ENCODE peak calls at places on chromosomes 1 and 21, in six cellular contexts. O is K562, G is suprapubic skin, K is stomach, R is NB4, B is A549. W is an unnamed sample.

GRCh38 chr1:230155021-230155420 is 88.0 kb downstream of the GALNT2 start:
- DNase-seq in O (no peak), G (no peak), K (no peak), R (no peak), B (no peak), W (peak; percentile 71)

GRCh38 chr1:226411619-226412018 is 3.7 kb upstream of the PARP1 start:
- DNase-seq in O (no peak), G (no peak), K (peak; percentile 68), R (no peak), B (no peak), W (no peak)

GRCh38 chr21:39633770-39634181 is 21.0 kb downstream of the B3GALT5 start:
- DNase-seq in O (no peak), G (no peak), K (no peak), R (no peak), B (peak; percentile 77), W (no peak)

GRCh38 chr1:43834280-43835140 is 99.1 kb upstream of the ARTN start:
- DNase-seq in O (peak; percentile 32), G (no peak), K (no peak), R (peak; percentile 92), B (no peak), W (peak; percentile 41)

GRCh38 chr1:82486969-82487368 is 686.2 kb downstream of the ADGRL2 start:
- DNase-seq in O (no peak), G (no peak), K (no peak), R (no peak), B (no peak), W (no peak)

GRCh38 chr1:99641558-99641957 is 4.4 kb upstream of the PALMD start:
- DNase-seq in O (no peak), G (no peak), K (no peak), R (no peak), B (no peak), W (no peak)

GRCh38 chr1:16162163-16162822 is 6.4 kb upstream of the EPHA2 start:
- DNase-seq in O (peak; percentile 96), G (no peak), K (peak; percentile 71), R (no peak), B (no peak), W (no peak)

GRCh38 chr1:175522880-175523279 is 220.5 kb downstream of the TNR start:
- DNase-seq in O (no peak), G (no peak), K (no peak), R (no peak), B (no peak), W (no peak)

GRCh38 chr1:36080801-36081200 is 3.1 kb upstream of the TEKT2 start:
- DNase-seq in O (no peak), G (no peak), K (no peak), R (no peak), B (no peak), W (no peak)

GRCh38 chr1:53197301-53198205 is 929 bp downstream of the CPT2 start:
- DNase-seq in O (peak; percentile 60), G (peak; percentile 65), K (no peak), R (peak; percentile 52), B (no peak), W (no peak)

DNA sequence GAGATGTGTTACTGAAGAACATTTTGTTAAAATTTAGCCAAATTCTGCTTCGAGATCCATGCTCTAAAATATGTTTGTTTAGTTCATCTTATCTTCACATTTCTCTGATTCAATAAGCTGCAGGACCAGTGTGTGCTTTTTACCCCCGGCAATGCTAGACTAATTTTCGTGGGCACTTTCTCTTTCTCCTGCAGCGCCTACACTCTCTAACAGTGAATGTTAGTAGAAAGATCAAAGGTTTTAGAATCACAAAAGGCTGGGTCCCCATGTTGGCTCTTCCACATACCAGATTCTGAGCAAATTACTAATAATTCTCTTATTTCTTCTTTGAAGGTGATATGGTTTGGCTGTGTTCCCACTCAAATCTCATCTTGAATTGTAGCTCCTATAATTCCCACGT is 8.5 kb downstream of the CHML start:
- DNase-seq in O (no peak), G (no peak), K (no peak), R (no peak), B (no peak), W (no peak)
- H3K4me3 ChIP-seq in O (no peak overlapping the region), G (no peak overlapping the region), K (no peak overlapping the region), R (no peak overlapping the region), B (no peak overlapping the region), W (no peak overlapping the region)

DNA sequence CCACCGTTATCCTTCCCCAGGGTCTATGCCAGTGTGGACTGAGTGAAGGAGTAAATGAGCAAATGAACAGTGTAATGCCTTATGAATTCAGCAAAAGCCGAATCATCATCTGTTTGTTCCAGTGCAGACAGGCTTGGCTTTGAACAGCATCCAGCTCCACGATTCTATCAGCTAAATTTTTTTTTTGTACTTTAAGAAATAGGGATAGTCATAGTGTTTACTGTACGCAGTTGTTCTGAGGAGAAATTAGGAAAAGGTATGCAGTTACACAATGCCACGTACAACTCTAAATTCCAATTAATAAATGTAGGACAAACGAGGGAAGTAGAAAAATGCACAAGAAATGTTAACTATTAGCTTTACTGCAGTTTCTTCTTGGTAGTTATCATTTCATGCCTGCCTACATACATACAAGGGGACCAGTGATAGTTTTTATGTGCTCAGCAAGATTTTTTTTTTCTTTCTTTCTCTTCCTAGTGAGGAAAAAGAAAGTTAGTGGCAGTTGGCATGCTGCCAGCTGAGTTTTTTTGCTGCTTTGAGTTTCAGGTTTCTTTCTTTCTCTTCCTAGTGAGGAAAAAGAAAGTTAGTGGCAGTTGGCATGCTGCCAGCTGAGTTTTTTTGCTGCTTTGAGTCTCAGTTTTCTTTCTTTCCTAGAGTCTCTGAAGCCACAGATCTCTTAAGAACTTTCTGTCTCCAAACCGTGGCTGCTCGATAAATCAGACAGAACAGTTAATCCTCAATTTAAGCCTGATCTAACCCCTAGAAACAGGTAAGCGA is at the start of gene IFI44L:
- DNase-seq in O (no peak), G (no peak), K (peak; percentile 35), R (no peak), B (no peak), W (peak; percentile 82)
- TF ChIP-seq POLR2A in O (no peak), G (no peak), K (no peak), R (no peak), B (no peak), W (no peak)

DNA sequence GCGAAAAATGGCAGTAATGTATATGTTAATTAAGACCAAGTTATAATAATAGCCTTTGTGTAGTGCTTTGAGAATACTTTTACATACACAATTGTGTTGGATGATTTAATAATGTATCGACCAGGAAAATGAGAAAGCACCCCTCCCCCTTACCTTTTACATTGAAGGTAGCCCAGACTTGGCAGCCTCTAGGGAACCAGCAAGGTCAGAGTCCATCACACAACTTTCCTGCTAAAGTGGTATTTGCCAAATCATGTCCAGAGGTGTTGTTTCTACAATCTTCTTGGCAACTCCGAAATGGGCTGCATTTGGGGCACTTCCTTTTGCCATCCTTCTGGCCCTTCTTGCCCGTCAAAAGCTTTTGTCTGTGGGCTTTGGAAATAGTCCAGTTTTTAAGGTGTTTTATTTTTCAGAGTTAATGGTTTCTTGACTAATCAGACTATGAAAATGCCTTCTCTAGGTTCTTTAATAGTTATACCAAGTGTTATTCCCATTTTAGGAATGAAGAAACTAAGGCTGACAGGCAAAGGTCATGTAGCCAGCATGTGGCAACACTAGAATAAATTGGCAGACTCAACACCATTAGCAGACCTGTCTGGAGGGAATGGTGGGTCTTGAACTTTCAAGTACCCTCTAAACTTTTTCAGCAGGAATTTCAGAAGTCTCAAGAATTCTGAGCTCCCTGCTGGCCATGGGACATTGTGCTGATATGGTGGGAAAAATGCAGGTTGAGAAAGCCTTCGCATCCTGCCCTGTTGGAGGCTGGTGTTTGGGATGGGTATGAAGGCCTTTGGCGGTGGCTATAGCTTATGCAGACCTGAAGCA is 6.8 kb downstream of the ATP1A1 start:
- DNase-seq in O (no peak), G (no peak), K (no peak), R (no peak), B (no peak), W (no peak)
- H3K4me3 ChIP-seq in O (no peak overlapping the region), G (no peak overlapping the region), K (no peak overlapping the region), R (no peak overlapping the region), B (no peak overlapping the region), W (no peak overlapping the region)

GRCh38 chr1:8902765-8903164 is 24.3 kb upstream of the ENO1 start:
- DNase-seq in O (no peak), G (no peak), K (no peak), R (no peak), B (peak; percentile 31), W (no peak)
- TF ChIP-seq POLR2A in O (no peak), G (no peak), K (no peak), R (no peak), B (no peak), W (no peak)

DNA sequence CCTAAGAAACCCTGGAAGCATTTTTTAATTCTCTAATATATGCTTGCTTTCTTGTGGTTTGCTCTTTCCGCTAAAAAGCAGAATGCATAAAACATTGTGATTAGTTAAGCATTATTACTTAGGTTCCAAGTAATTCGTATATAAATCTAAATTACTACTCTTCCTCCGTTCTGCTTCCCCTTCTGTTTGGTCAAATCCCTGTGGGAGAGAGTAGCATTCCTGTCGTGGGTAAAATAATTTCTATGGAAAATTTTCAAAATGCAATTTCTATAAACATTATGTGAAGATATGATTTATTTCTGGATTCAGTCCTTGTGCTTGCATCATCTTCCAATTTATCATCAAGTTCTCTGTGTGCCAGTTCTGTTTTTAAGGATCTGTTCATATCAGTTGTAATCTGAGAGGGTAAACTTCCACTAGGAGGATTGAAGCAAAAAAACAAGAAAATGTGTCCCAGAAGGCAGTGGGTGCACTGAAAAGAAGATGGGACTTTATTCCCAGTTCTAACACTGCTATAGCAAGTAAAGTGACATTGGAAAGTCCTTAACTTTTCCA is 7.2 kb upstream of the WARS2 start:
- DNase-seq in O (no peak), G (no peak), K (no peak), R (no peak), B (no peak), W (no peak)
- H3K4me3 ChIP-seq in O (no peak overlapping the region), G (no peak overlapping the region), K (no peak overlapping the region), R (no peak overlapping the region), B (no peak overlapping the region), W (no peak overlapping the region)

GRCh38 chr1:66599899-66600737 is 66.2 kb downstream of the SGIP1 start:
- DNase-seq in O (no peak), G (no peak), K (no peak), R (no peak), B (no peak), W (no peak)

GRCh38 chr1:66597500-66597899 is 63.5 kb downstream of the SGIP1 start:
- DNase-seq in O (no peak), G (no peak), K (no peak), R (no peak), B (no peak), W (no peak)

GRCh38 chr1:66596191-66596590 is 62.2 kb downstream of the SGIP1 start:
- DNase-seq in O (no peak), G (no peak), K (no peak), R (no peak), B (no peak), W (no peak)

GRCh38 chr1:66598670-66599069 is 64.7 kb downstream of the SGIP1 start:
- DNase-seq in O (no peak), G (no peak), K (no peak), R (no peak), B (no peak), W (no peak)

GRCh38 chr1:66599346-66599745 is 65.4 kb downstream of the SGIP1 start:
- DNase-seq in O (no peak), G (no peak), K (no peak), R (no peak), B (no peak), W (no peak)
- TF ChIP-seq POLR2A in O (no peak), G (no peak), K (no peak), R (no peak), B (no peak), W (no peak)